ENCODE peak calls at places on chromosomes 13 and 19, in six cellular contexts. O, W, P, F, D and V are unnamed samples.
A peak's percentile ranks its signal among the peaks of the same experiment; 100 is the strongest.

GRCh38 chr19:37914908-37915307 is 7.9 kb downstream of the SIPA1L3 start:
- DNase-seq in F (no peak), O (no peak), W (no peak), P (no peak), D (no peak), V (no peak)

GRCh38 chr13:111857846-111858560 is 208.9 kb upstream of the SOX1 start:
- DNase-seq in F (no peak), W (no peak), P (no peak), O (no peak), D (no peak), V (no peak)

GRCh38 chr13:20848944-20849343 is 53.6 kb downstream of the XPO4 start:
- DNase-seq in P (no peak), D (no peak), W (no peak), F (no peak), O (no peak), V (no peak)

GRCh38 chr13:31722684-31723083 is 16.6 kb upstream of the RXFP2 start:
- DNase-seq in D (no peak), W (peak; percentile 62), P (no peak), O (no peak), F (no peak), V (no peak)

GRCh38 chr19:35261356-35262100 is 7.2 kb upstream of the USF2 start:
- DNase-seq in W (no peak), O (no peak), D (no peak), P (no peak), F (peak; percentile 48), V (no peak)

GRCh38 chr13:43087960-43088580 is 64.7 kb downstream of the DNAJC15 start:
- DNase-seq in F (no peak), P (no peak), W (peak; percentile 34), O (no peak), D (no peak), V (no peak)

GRCh38 chr13:44303681-44304432 is 69.8 kb upstream of the SERP2 start:
- DNase-seq in O (no peak), F (peak; percentile 81), W (no peak), P (no peak), D (no peak), V (no peak)

GRCh38 chr13:62209539-62209938 is 793.9 kb upstream of the PCDH20 start:
- DNase-seq in O (no peak), F (no peak), P (no peak), D (no peak), W (no peak), V (no peak)

GRCh38 chr13:78660130-78660857 is 1.3 kb upstream of the OBI1 start:
- DNase-seq in F (peak; percentile 44), P (no peak), W (peak; percentile 11), O (no peak), D (no peak), V (no peak)

GRCh38 chr13:87923713-87924112 is 252.5 kb downstream of the SLITRK5 start:
- DNase-seq in D (no peak), F (no peak), W (no peak), P (no peak), O (no peak), V (no peak)

GRCh38 chr13:49810825-49811526 is 18.5 kb upstream of the KPNA3 start:
- DNase-seq in W (no peak), O (no peak), D (no peak), P (no peak), F (no peak), V (peak; percentile 14)

DNA sequence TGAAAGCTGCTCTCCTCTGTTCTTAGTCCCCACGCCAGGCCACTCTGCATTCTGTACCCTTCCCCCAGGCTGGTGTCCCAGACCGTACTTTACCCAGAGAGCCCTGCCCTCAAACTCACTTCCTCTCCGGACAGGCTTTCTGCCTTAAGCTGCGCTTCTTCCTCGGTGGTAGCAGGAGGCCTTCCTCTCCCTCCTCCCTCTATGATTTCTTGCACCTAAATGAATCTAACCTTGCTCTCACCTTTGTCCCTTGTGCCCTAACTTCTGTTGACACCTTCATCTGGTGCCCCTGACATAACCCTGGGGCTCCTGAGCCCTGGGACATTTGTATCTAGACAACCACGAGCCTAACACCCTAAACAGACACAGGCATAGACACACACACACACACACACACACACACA is 29.6 kb upstream of the CEACAM21 start:
- DNase-seq in D (peak; percentile 34), F (no peak), O (no peak), W (no peak), P (no peak), V (no peak)
- H3K27ac ChIP-seq in D (peak overlapping the region; percentile 63), F (no peak overlapping the region), O (peak overlapping the region; percentile 40), W (no peak overlapping the region), P (no peak overlapping the region), V (no peak overlapping the region)

DNA sequence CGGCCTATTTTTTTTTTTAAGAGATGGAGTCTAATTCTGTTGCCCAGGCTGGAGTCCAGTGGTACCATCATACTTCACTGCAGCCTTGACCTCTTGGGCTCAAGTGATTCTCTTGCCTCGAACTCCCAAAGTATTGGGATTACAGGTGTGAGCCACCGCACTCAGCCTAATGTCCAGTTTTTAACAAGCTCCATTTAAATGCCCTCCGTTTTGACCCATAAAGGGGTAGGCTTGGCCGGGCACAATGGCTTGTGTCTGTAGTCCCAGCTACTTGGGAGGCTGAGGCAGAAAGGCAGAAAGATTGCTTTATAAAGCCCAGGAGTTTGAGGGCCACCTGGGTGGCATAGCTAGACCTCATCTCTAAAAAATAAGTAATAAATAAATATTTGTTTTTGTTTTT is 11.8 kb downstream of the LDLR start:
- DNase-seq in O (no peak), D (no peak), P (no peak), W (no peak), F (no peak), V (no peak)
- H3K27ac ChIP-seq in O (no peak overlapping the region), D (no peak overlapping the region), P (no peak overlapping the region), W (no peak overlapping the region), F (no peak overlapping the region), V (peak overlapping the region; percentile 100)

GRCh38 chr19:868458-869244 is 9.2 kb downstream of the CFD start:
- DNase-seq in W (no peak), O (no peak), P (no peak), D (no peak), F (no peak), V (no peak)
- H3K27ac ChIP-seq in W (peak overlapping the region; percentile 36), O (no peak overlapping the region), P (no peak overlapping the region), D (no peak overlapping the region), F (peak overlapping the region; percentile 36), V (peak overlapping the region; percentile 46)

DNA sequence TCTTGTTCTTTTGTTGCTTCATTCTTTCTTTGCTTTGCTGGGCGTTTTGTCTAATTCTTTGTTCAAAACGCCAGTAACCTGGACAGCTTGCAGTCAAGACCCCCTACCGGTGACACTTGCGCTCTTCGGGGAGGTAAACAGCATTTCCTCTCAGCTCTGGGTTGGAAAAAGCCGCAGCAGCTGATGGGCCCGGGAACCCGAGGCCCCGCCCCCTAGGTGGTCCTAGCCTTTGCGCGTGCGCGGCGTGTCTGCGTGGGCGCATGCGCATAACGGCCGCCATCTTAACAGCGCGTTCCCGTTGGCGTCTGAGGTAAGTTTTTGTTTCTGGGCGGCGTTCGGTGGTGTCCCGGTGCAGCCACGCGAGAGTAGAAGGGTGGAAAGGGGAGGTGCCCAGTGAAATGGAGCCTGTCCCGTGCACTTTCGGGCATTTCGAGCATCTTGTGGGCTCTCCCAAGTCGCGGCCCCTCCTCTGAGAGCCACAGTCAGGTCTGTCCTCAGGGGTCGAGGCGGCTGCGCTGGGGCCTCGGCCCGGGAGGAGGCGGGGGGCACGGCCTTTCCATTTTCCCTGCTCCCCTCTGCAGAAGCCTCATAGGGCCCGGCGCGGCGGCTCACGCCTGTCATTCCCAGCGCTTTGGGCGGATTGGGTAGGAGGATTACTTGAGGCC is at the start of gene ZNF559:
- DNase-seq in F (peak; percentile 95), D (peak; percentile 95), W (peak; percentile 98), O (peak; percentile 97), P (peak; percentile 70), V (peak; percentile 78)
- H3K27ac ChIP-seq in F (peak within 1 kb of the TSS; percentile 82), D (peak within 1 kb of the TSS; percentile 69), W (peak within 1 kb of the TSS; percentile 59), O (peak within 1 kb of the TSS; percentile 83), P (peak within 1 kb of the TSS; percentile 87), V (peak within 1 kb of the TSS; percentile 80)

DNA sequence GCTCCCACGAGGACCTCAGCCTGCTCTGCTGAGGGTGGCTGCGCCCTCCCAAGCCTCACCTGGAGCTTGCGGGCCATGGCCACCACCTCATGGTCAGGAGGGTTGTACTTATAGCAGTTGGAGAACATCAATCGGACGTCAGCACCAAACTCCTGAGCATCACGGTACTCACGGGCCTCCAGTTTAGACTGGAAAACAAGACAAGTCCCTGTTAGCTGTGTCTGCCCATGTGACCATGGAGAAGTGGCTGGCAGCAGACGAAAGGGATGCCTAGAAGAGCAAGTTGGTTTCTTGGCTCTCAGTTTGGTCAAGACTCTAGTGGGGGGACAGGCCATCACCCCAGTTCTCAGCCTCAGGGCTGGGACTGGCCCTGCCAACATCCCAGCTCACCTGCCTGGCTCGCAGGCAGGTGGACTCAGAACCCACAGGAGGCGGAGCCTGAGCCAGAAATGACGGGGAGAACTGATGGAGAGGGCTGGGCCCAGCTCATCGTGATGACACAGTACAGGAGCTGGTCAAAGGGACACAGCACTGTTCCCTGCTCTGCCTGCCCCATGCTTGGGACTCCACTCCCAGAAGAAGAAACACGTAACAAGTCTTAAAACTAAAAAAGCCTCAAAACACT is 31.2 kb upstream of the EPHX3 start:
- DNase-seq in D (no peak), P (no peak), W (no peak), F (no peak), O (no peak), V (no peak)
- H3K27ac ChIP-seq in D (no peak overlapping the region), P (no peak overlapping the region), W (no peak overlapping the region), F (peak overlapping the region; percentile 78), O (no peak overlapping the region), V (no peak overlapping the region)

DNA sequence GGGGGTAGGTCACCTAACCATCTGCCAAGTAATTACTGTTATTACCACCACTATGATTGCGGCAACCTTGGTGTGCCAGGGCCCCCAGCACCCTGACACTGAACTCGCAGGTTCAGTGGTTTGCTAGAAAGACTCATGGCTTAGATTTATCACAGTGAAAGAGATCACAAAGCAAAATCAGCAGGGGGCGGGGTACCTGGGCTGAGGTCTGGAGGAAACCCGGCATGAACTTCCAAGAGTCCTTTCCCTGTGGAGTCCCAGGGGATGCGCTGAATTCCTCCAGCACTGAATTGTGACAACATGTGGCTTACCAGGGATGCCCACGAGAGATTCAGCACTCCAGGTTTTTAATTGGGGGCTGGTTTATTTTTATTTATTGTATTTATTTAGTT is 6.8 kb downstream of the CCDC9 start:
- DNase-seq in D (no peak), O (no peak), F (no peak), P (no peak), W (no peak), V (no peak)
- H3K27ac ChIP-seq in D (no peak overlapping the region), O (no peak overlapping the region), F (no peak overlapping the region), P (no peak overlapping the region), W (no peak overlapping the region), V (no peak overlapping the region)

GRCh38 chr19:44684892-44685847 is 13.8 kb upstream of the CEACAM16 start:
- DNase-seq in W (peak; percentile 97), O (no peak), F (no peak), P (no peak), D (no peak), V (no peak)
- H3K27ac ChIP-seq in W (peak overlapping the region; percentile 70), O (no peak overlapping the region), F (no peak overlapping the region), P (peak overlapping the region; percentile 48), D (no peak overlapping the region), V (peak overlapping the region; percentile 70)

DNA sequence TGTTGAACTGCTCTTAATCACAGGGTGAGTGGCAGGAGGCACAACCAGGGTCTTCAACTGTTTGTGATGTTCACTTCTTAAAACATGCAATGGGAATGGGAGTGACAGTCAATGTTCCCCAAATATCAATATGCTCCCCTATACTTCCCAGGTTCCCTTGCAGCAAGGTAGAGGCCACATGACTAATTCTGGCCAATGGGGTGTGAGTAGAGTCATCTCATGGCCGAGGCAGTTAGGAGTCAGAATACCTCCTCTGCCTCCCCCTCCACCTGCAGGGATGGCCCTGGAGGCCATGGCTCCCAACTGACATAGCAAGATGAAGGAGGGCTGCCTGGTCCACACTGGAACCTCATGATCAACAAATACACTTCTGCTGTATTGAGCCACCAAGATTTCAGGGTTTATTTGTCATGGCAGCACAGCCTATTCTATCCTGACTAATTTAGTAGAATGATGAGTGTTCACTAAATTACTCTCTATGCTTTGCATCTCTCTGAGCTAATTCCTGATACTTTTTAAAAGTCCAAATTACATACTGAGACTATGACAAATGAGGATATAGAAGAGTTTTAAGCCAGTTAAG is 8.9 kb downstream of the VRK3 start:
- DNase-seq in D (no peak), P (no peak), F (no peak), O (no peak), W (no peak), V (no peak)
- H3K27ac ChIP-seq in D (no peak overlapping the region), P (no peak overlapping the region), F (no peak overlapping the region), O (no peak overlapping the region), W (no peak overlapping the region), V (no peak overlapping the region)